ENCODE peak calls at places on chromosomes 4 and X, in seven cellular contexts. J, I, A, S, O, G and N are unnamed samples.
A peak's percentile ranks its signal among the peaks of the same experiment; 100 is the strongest.

GRCh38 chr4:173346074-173346473 is 11.9 kb upstream of the HMGB2 start:
- DNase-seq in G (no peak), O (no peak), S (no peak), A (no peak), J (no peak), I (no peak), N (no peak)

GRCh38 chr4:182093431-182093831 is 149.8 kb upstream of the TENM3 start:
- DNase-seq in I (no peak), A (no peak), J (no peak), G (no peak), S (no peak), O (no peak), N (no peak)

GRCh38 chr4:16225996-16226815 is at the start of gene TAPT1:
- DNase-seq in S (peak; percentile 7), I (no peak), J (peak; percentile 74), O (peak; percentile 62), A (peak; percentile 95), G (no peak), N (peak; percentile 77)

GRCh38 chr4:3047464-3048286 is 26.7 kb downstream of the HTT-AS start:
- DNase-seq in I (peak; percentile 42), O (peak; percentile 82), G (no peak), A (peak; percentile 82), J (peak; percentile 53), S (no peak), N (peak; percentile 82)

GRCh38 chrX:24651783-24652182 is 4.6 kb upstream of the PCYT1B start:
- DNase-seq in J (no peak), S (no peak), I (no peak), O (no peak), A (no peak), G (no peak), N (no peak)

GRCh38 chrX:16839224-16839851 is 30.8 kb downstream of the RBBP7 start:
- DNase-seq in S (no peak), I (no peak), O (no peak), A (no peak), G (no peak), J (no peak), N (no peak)

GRCh38 chr4:173420324-173420752 is 21.4 kb upstream of the SCRG1 start:
- DNase-seq in A (no peak), O (peak; percentile 51), J (no peak), G (no peak), I (peak; percentile 48), S (peak; percentile 66), N (peak; percentile 58)

GRCh38 chr4:3226467-3226866 is 22.5 kb upstream of the MSANTD1 start:
- DNase-seq in J (no peak), I (no peak), S (no peak), O (peak; percentile 31), G (no peak), A (peak; percentile 40), N (peak; percentile 38)

GRCh38 chr4:102734591-102735385 is 26.0 kb downstream of the MANBA start:
- DNase-seq in A (no peak), I (peak; percentile 35), S (no peak), O (no peak), J (no peak), G (peak; percentile 21), N (no peak)

GRCh38 chr4:6268650-6269399 is 825 bp upstream of the WFS1 start:
- DNase-seq in J (no peak), I (no peak), A (peak; percentile 68), O (no peak), G (no peak), S (no peak), N (no peak)

GRCh38 chr4:171924761-171925376 is 111.7 kb downstream of the GALNTL6 start:
- DNase-seq in S (no peak), O (no peak), J (no peak), G (no peak), A (no peak), I (no peak), N (no peak)

GRCh38 chrX:24513416-24513815 is 48.3 kb downstream of the PDK3 start:
- DNase-seq in J (no peak), A (no peak), G (no peak), I (peak; percentile 21), O (no peak), S (no peak), N (no peak)

GRCh38 chr4:60938181-60938580 is 261.9 kb upstream of the ADGRL3 start:
- DNase-seq in G (no peak), O (no peak), S (no peak), A (no peak), J (no peak), I (no peak), N (no peak)

GRCh38 chr4:153294631-153295030 is 49.9 kb upstream of the MND1 start:
- DNase-seq in G (no peak), J (no peak), I (peak; percentile 82), S (no peak), A (no peak), O (no peak), N (no peak)

GRCh38 chr4:53644607-53645006 is 53.3 kb upstream of the LNX1 start:
- DNase-seq in G (no peak), I (peak; percentile 92), J (no peak), S (peak; percentile 27), O (no peak), A (no peak), N (peak; percentile 8)

GRCh38 chrX:136525738-136526606 is 6.0 kb upstream of the VGLL1 start:
- DNase-seq in G (peak; percentile 34), I (peak; percentile 74), J (no peak), S (peak; percentile 7), O (peak; percentile 6), A (peak; percentile 83), N (peak; percentile 23)

GRCh38 chrX:23344208-23344903 is 9.7 kb downstream of the PTCHD1 start:
- DNase-seq in O (no peak), G (no peak), S (no peak), I (peak; percentile 1), J (no peak), A (no peak), N (no peak)

GRCh38 chr4:48137766-48138349 is 3.8 kb upstream of the TXK start:
- DNase-seq in S (no peak), O (no peak), I (no peak), A (no peak), J (no peak), G (no peak), N (no peak)

GRCh38 chrX:134287356-134287755 is 50.4 kb downstream of the CCDC160 start:
- DNase-seq in I (no peak), J (no peak), S (no peak), O (no peak), G (no peak), A (no peak), N (no peak)

GRCh38 chrX:153602621-153603020 is 3.7 kb upstream of the CCNQ start:
- DNase-seq in J (no peak), I (no peak), O (no peak), G (no peak), A (no peak), S (no peak), N (no peak)